ENCODE peak calls at places on chromosome X, in eight cellular contexts. X is GM13976, G is lower lobe of right lung, O is RWPE1, S is uterus, D is stomach, J is GM23338, K is IMR-90. B is an unnamed sample.

GRCh38 chrX:40434443-40434842 is 146.3 kb upstream of the ATP6AP2 start:
- DNase-seq in X (no peak), G (no peak), O (no peak), S (no peak), D (no peak), J (no peak), K (no peak), B (no peak)

GRCh38 chrX:18733273-18733672 is 25.8 kb downstream of the PPEF1 start:
- DNase-seq in X (no peak), G (no peak), O (no peak), S (no peak), D (no peak), J (no peak), K (no peak), B (no peak)

GRCh38 chrX:13085533-13085932 is 41.1 kb upstream of the FAM9C start:
- DNase-seq in X (no peak), G (no peak), O (no peak), S (no peak), D (no peak), J (no peak), K (no peak), B (no peak)

GRCh38 chrX:110123331-110123782 is 120.4 kb downstream of the TMEM164 start:
- DNase-seq in X (no peak), G (no peak), O (no peak), S (no peak), D (no peak), J (no peak), K (no peak), B (no peak)

GRCh38 chrX:82218361-82218760 is 1016.5 kb downstream of the SH3BGRL start:
- DNase-seq in X (peak), G (no peak), O (peak), S (no peak), D (no peak), J (peak), K (peak), B (no peak)

GRCh38 chrX:2841511-2841910 is 12.8 kb downstream of the GYG2 start:
- DNase-seq in X (no peak), G (no peak), O (no peak), S (no peak), D (no peak), J (no peak), K (no peak), B (no peak)

GRCh38 chrX:24682739-24683432 is 10.8 kb upstream of the POLA1 start:
- DNase-seq in X (no peak), G (no peak), O (no peak), S (no peak), D (no peak), J (no peak), K (no peak), B (no peak)

GRCh38 chrX:40083120-40083978 is 14.4 kb downstream of the BCOR start:
- DNase-seq in X (peak), G (peak), O (no peak), S (peak), D (peak), J (peak), K (no peak), B (no peak)

GRCh38 chrX:153873282-153874090 is 12.5 kb downstream of the L1CAM start:
- DNase-seq in X (peak), G (no peak), O (no peak), S (no peak), D (no peak), J (no peak), K (no peak), B (no peak)

GRCh38 chrX:397575-397974 is 10.9 kb upstream of the PPP2R3B start:
- DNase-seq in X (peak), G (no peak), O (no peak), S (no peak), D (no peak), J (peak), K (peak), B (no peak)

GRCh38 chrX:38754102-38754790 is 47.0 kb upstream of the MID1IP1 start:
- DNase-seq in X (peak), G (no peak), O (peak), S (peak), D (no peak), J (peak), K (peak), B (peak)

GRCh38 chrX:119636419-119636818 is 30.2 kb upstream of the NKRF start:
- DNase-seq in X (no peak), G (no peak), O (no peak), S (no peak), D (no peak), J (no peak), K (no peak), B (no peak)

GRCh38 chrX:18534949-18535348 is 109.5 kb downstream of the CDKL5 start:
- DNase-seq in X (no peak), G (no peak), O (no peak), S (no peak), D (no peak), J (no peak), K (no peak), B (no peak)

GRCh38 chrX:9492901-9493300 is 28.0 kb downstream of the TBL1X start:
- DNase-seq in X (no peak), G (no peak), O (no peak), S (no peak), D (no peak), J (no peak), K (peak), B (no peak)
- TF ChIP-seq CTCF in X (no peak), G (no peak), O (no peak), S (no peak), D (no peak), J (no peak), K (no peak), B (no peak)

DNA sequence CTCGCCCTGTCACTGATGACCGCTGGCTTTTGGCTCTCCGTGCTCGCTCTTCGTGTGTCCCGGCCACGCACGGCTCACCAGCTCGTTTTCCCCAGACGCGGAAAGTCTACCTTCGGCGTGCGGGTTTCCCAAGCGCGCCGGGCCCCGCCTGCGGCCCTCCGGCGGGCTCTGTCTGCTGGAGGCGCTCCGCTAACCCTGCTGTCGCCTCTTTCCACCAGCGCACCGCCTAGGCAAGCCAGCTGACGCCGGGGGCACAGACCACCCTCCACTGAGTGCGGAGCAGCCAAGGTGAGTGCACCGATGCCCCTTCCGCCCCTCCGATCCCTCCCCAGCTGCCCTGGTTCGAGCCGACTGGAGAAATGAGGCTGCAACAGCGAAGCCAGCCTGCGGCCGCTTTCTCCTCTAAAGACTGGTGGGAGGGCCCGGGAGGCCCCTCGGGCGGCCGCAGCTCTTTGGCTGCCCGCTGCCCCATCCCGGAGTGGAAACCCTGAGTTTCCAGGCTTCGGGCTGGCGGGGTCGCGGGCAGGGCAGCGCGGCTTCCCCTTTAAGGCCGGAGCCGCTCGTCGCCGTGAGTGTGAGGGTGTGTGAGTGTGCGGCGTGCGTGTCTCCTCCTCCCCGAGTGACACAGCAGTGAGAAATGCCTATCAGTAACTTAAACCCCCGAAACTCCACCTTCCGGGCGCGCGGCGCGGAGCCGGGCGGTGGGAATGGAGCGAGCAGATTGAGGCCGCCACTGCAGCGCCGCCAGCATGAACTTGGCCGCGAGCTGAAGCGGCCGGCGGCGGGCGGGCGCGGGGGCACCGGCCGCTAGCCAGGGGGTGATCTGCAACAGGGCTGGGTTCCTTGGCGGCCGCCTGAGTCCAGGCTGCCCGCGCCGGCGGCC is at the start of gene MAMLD1:
- DNase-seq in X (peak), G (peak), O (peak), S (peak), D (peak), J (peak), K (peak), B (peak)
- TF ChIP-seq CTCF in X (no peak), G (no peak), O (no peak), S (peak), D (no peak), J (no peak), K (peak), B (no peak)

GRCh38 chrX:29617276-29617675 is 598.1 kb upstream of the MAGEB2 start:
- DNase-seq in X (no peak), G (no peak), O (no peak), S (no peak), D (no peak), J (no peak), K (peak), B (no peak)

DNA sequence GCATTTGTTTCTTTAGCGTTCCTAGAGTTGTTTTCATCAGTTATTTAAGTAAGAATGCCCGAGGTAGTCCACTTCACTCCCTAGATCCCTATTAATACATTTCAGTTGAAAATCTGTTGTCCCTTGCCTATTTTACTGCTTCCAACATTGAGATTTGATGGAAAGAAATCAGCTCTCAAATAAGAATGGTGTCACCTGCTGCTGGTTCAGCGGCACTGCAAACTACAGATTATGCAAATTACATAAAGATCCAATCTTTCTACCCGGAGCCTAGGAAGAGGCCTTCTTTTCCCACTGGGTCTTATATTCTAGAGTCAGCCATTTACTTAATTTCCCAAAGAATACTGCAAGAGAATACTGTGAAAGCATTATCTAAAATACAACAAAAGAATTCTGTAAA is 597.6 kb upstream of the MAGEB2 start:
- DNase-seq in X (no peak), G (no peak), O (no peak), S (no peak), D (no peak), J (no peak), K (no peak), B (no peak)
- TF ChIP-seq CTCF in X (no peak), G (no peak), O (no peak), S (no peak), D (no peak), J (peak), K (peak), B (no peak)

DNA sequence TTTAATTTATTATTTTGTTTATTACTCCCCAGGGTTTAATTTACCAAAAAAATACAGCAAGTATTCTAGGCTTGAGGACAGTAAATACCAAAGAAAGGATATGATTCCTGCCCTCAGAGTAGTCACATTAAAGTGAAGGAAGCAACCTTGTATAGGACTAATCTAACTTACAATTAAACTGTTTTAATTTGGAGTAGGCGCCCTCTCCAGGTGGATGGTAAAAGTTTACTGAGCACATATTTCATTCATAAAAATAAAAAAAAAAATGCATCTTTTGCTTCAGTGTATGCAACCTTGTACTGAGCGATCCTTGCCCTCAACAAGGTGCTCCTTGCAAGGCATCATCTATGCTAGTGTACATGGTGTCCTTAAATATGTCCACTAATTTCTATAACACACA is 72.0 kb upstream of the MAGEB16 start:
- DNase-seq in X (no peak), G (no peak), O (peak), S (no peak), D (no peak), J (peak), K (peak), B (no peak)
- TF ChIP-seq CTCF in X (no peak), G (no peak), O (no peak), S (no peak), D (no peak), J (no peak), K (peak), B (no peak)

GRCh38 chrX:26908218-26908617 is 554.9 kb downstream of the PPP4R3C start:
- DNase-seq in X (no peak), G (no peak), O (no peak), S (no peak), D (no peak), J (no peak), K (no peak), B (no peak)
- TF ChIP-seq CTCF in X (no peak), G (no peak), O (no peak), S (no peak), D (no peak), J (no peak), K (no peak), B (no peak)

GRCh38 chrX:150365051-150365952 is 2.2 kb downstream of the MAMLD1 start:
- DNase-seq in X (peak), G (peak), O (no peak), S (peak), D (peak), J (peak), K (peak), B (peak)
- TF ChIP-seq CTCF in X (no peak), G (peak), O (peak), S (peak), D (peak), J (peak), K (peak), B (peak)